ENCODE peak calls at places on chromosomes 2 and 18, in nine cellular contexts. X, Z, D, I, Q, B, Y, P and O are unnamed samples.

GRCh38 chr18:76459687-76460350 is 35.2 kb downstream of the ZNF516 start:
- DNase-seq in X (no peak), Z (peak; percentile 69), D (no peak), I (no peak), Q (no peak), B (peak; percentile 99), Y (no peak), P (peak; percentile 99), O (no peak)

GRCh38 chr2:3313845-3314375 is 63.7 kb downstream of the EIPR1 start:
- DNase-seq in X (peak; percentile 36), Z (no peak), D (no peak), I (no peak), Q (no peak), B (peak; percentile 12), Y (no peak), P (no peak), O (no peak)

GRCh38 chr2:229045671-229046070 is 225.4 kb downstream of the PID1 start:
- DNase-seq in X (no peak), Z (no peak), D (no peak), I (no peak), Q (peak; percentile 31), B (no peak), Y (no peak), P (no peak), O (no peak)

GRCh38 chr2:17643031-17643615 is 102.6 kb downstream of the VSNL1 start:
- DNase-seq in X (peak; percentile 67), Z (peak; percentile 78), D (no peak), I (no peak), Q (no peak), B (peak; percentile 93), Y (no peak), P (peak; percentile 94), O (no peak)

GRCh38 chr2:26942543-26943295 is 27.7 kb upstream of the MAPRE3 start:
- DNase-seq in X (peak; percentile 72), Z (peak; percentile 87), D (peak; percentile 51), I (peak; percentile 87), Q (peak; percentile 64), B (peak; percentile 66), Y (peak; percentile 59), P (peak; percentile 34), O (peak; percentile 62)

GRCh38 chr2:241009601-241010530 is 11.4 kb downstream of the SNED1 start:
- DNase-seq in X (peak; percentile 48), Z (no peak), D (peak; percentile 61), I (peak; percentile 67), Q (no peak), B (peak; percentile 97), Y (no peak), P (peak; percentile 35), O (peak; percentile 10)

GRCh38 chr18:77101410-77102245 is 31.0 kb downstream of the MBP start:
- DNase-seq in X (no peak), Z (peak; percentile 86), D (peak; percentile 42), I (no peak), Q (peak; percentile 66), B (peak; percentile 95), Y (peak; percentile 69), P (peak; percentile 98), O (no peak)

GRCh38 chr2:236826727-236827126 is 257.1 kb downstream of the ACKR3 start:
- DNase-seq in X (no peak), Z (no peak), D (no peak), I (no peak), Q (no peak), B (no peak), Y (no peak), P (no peak), O (no peak)

GRCh38 chr18:30177056-30177455 is 865.5 kb downstream of the DSC3 start:
- DNase-seq in X (no peak), Z (no peak), D (no peak), I (no peak), Q (no peak), B (peak; percentile 6), Y (no peak), P (peak; percentile 14), O (no peak)

GRCh38 chr18:75477913-75478312 is 50.4 kb upstream of the SMIM21 start:
- DNase-seq in X (no peak), Z (no peak), D (no peak), I (no peak), Q (no peak), B (no peak), Y (no peak), P (peak; percentile 35), O (no peak)

GRCh38 chr2:9207641-9208301 is 1.2 kb downstream of the ASAP2 start:
- DNase-seq in X (no peak), Z (peak; percentile 57), D (no peak), I (peak; percentile 53), Q (no peak), B (no peak), Y (peak; percentile 59), P (peak; percentile 52), O (no peak)

GRCh38 chr2:200378652-200379290 is 72.3 kb downstream of the SPATS2L start:
- DNase-seq in X (no peak), Z (no peak), D (no peak), I (no peak), Q (no peak), B (peak; percentile 68), Y (no peak), P (no peak), O (no peak)

DNA sequence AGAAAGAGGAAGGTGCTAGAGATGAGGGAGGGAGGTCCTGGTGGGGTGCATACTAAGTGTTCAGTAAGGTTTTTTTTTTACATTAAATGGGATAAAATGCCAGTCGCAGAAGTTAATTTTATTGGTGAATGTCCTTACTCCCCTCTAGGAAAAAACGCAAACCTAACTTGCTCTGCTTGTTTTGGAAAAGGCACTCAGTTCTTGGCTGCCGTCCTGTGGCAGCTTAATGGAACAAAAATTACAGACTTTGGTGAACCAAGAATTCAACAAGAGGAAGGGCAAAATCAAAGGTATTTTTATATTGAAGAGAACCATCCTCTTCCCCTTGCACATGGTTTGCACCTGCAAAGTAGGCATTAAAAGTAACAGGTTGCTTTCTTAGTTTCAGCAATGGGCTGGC is 12.7 kb upstream of the IL18R1 start:
- DNase-seq in X (no peak), Z (no peak), D (no peak), I (no peak), Q (no peak), B (peak; percentile 55), Y (no peak), P (no peak), O (no peak)
- TF ChIP-seq CTCF in X (no peak), Z (no peak), D (no peak), I (no peak), Q (peak; percentile 44), B (peak; percentile 41), Y (no peak), P (peak; percentile 60), O (no peak)

DNA sequence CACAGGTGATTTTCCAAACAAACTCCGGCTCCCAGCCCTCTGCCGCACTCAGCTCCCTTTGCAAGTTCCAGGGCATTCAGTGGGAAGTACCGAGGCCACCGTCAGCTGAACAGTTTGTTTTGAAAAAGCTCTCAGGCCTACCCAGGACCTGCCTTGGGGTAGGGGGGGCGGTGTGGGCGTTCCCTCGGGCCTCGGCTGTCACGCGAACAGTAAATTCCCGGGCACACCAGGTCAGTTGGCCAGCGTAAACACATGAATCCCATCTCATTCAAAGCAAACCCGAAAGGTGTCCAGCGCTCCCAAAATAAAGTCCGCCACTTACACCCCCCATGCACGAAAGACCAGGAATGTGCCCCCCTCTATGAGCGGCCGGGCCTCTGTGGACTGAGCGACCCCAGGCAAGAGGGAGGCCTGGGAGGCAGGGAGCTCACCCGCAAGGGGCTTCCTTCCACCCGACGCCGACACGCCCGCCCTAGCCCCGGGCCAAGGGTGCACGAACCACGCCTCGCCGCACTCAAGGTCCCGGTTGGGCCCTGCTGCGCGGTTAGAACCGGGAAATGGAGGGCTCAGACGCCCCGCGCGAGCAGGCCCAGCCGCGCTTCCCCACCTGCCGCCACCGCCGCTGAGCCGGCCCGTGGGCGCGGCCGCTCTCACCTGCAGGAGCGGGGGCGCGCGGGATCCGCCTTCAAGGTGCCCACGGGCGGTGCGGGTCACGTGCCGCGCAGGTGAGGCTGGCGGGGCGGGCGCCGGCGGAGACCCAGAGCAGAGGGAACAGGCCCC is at the start of gene WDSUB1:
- DNase-seq in X (peak; percentile 78), Z (no peak), D (peak; percentile 4), I (peak; percentile 65), Q (peak; percentile 66), B (peak; percentile 59), Y (peak; percentile 70), P (peak; percentile 65), O (peak; percentile 56)
- TF ChIP-seq CTCF in X (no peak), Z (no peak), D (no peak), I (no peak), Q (no peak), B (no peak), Y (no peak), P (no peak), O (no peak)

DNA sequence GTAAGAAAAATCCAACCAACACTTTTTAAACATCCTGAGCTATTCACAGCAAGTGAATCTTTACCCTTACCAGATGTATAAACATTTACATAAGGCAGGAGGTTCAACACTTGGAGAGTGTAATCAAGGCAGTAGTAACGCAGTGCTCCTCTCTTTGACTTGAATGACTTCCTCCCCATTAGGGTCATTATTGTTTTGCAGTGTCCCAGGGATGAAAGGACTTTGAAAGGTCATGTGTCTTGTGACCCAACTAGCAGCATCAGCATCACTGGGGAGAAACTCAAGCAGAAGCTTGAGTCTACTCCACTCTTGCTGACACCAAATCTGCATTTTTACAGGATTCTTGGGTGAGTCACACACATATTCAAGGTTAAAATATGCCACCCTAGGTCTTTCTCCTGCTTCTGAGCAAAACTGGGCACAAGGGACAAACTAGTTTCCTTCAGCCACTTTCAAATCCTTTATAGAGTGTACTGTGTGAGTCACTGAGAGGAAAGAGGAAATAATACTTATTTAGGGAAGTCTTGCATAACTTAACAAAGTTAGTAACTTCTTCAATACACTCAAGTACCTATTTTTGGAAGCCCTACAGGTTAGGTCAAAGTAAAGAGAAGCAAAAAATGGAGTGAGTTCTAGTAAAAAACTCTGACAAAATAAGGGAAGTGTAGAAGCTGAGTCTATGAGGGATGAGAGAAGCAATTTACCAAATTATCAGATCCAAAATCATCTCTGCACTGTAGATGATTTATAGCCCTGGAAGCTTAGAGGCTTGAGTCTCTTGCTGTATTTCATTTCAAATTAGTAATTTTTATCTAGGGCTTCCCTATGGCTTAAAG is 51.0 kb upstream of the EML4 start:
- DNase-seq in X (no peak), Z (no peak), D (no peak), I (no peak), Q (no peak), B (peak; percentile 58), Y (no peak), P (peak; percentile 46), O (no peak)
- TF ChIP-seq CTCF in X (no peak), Z (no peak), D (no peak), I (no peak), Q (no peak), B (no peak), Y (no peak), P (no peak), O (no peak)

DNA sequence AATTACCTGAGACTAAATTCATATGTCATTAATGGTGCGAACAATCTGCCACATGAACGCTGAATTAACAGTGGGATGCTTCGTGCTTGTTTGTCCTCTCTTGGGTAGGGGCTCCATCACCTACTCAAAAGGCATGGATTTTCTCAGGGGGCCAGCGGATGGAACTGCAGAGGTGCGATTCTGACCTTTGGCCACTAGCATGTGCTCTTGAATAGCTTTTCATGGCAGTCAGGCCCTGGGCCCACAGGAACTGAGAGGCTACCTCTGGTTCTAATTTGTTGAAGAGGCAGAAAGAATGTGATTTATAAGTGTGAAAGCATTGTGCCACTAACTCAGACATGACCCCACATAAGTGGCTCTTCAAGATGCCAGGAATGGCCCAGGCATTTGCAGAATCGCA is 283.2 kb downstream of the INSIG2 start:
- DNase-seq in X (no peak), Z (peak; percentile 10), D (no peak), I (peak; percentile 70), Q (no peak), B (peak; percentile 34), Y (no peak), P (peak; percentile 32), O (peak; percentile 24)
- TF ChIP-seq CTCF in X (peak; percentile 33), Z (peak; percentile 58), D (no peak), I (peak; percentile 59), Q (peak; percentile 49), B (peak; percentile 81), Y (peak; percentile 40), P (peak; percentile 96), O (peak; percentile 73)